ENCODE peak calls at places on chromosomes 13 and 19, in nine cellular contexts. Z, Q, X, W, I, V, U, E and Y are unnamed samples.

GRCh38 chr13:78657699-78658629 is 991 bp downstream of the OBI1 start:
- DNase-seq in X (peak; percentile 4), Z (no peak), V (peak; percentile 16), I (peak; percentile 11), W (no peak), U (peak; percentile 4), E (no peak), Q (no peak), Y (no peak)

GRCh38 chr19:58033741-58034475 is at the start of gene ZSCAN1:
- DNase-seq in E (no peak), W (peak; percentile 72), Q (peak; percentile 97), U (peak; percentile 79), X (peak; percentile 86), I (peak; percentile 92), Z (peak; percentile 72), V (peak; percentile 14), Y (peak; percentile 87)

GRCh38 chr19:2775556-2776430 is 7.3 kb downstream of the SGTA start:
- DNase-seq in Z (peak; percentile 70), I (no peak), V (no peak), X (peak; percentile 74), W (no peak), Q (peak; percentile 36), E (no peak), U (peak; percentile 73), Y (no peak)

GRCh38 chr13:32911506-32911905 is 104.7 kb upstream of the KL start:
- DNase-seq in W (no peak), I (peak; percentile 14), Z (no peak), Q (peak; percentile 75), U (no peak), X (peak; percentile 4), E (peak; percentile 16), V (peak; percentile 26), Y (no peak)

GRCh38 chr13:46489586-46490023 is 63.4 kb upstream of the LRCH1 start:
- DNase-seq in Z (peak; percentile 56), Q (no peak), E (no peak), X (no peak), W (no peak), I (no peak), U (peak; percentile 88), V (peak; percentile 96), Y (no peak)

GRCh38 chr19:35449347-35450043 is 1.4 kb downstream of the FFAR2 start:
- DNase-seq in V (no peak), W (no peak), E (peak; percentile 49), U (no peak), Z (no peak), I (no peak), X (no peak), Q (no peak), Y (no peak)

GRCh38 chr13:107006646-107007045 is 438.7 kb upstream of the ARGLU1 start:
- DNase-seq in I (no peak), E (no peak), Q (no peak), X (no peak), V (no peak), U (peak; percentile 61), W (no peak), Z (no peak), Y (no peak)

GRCh38 chr13:89930861-89931260 is 1416.6 kb upstream of the MIR17HG start:
- DNase-seq in U (no peak), Z (no peak), V (no peak), X (no peak), E (no peak), I (no peak), W (no peak), Q (no peak), Y (no peak)

GRCh38 chr13:46577656-46578589 is 25.0 kb downstream of the LRCH1 start:
- DNase-seq in U (peak; percentile 51), I (no peak), E (no peak), V (no peak), Q (no peak), Z (no peak), W (no peak), X (no peak), Y (no peak)

GRCh38 chr19:23263870-23264590 is 13.8 kb upstream of the ZNF724 start:
- DNase-seq in V (no peak), X (no peak), W (no peak), Z (no peak), Q (no peak), E (no peak), U (no peak), I (no peak), Y (no peak)

GRCh38 chr19:31451686-31452325 is 102.6 kb upstream of the TSHZ3 start:
- DNase-seq in Q (no peak), Z (no peak), X (no peak), E (no peak), I (no peak), V (peak; percentile 30), U (peak; percentile 53), W (no peak), Y (no peak)

GRCh38 chr19:6725513-6726231 is 5.2 kb upstream of the C3 start:
- DNase-seq in V (no peak), X (no peak), Z (no peak), I (no peak), E (no peak), W (peak; percentile 7), Q (no peak), U (no peak), Y (no peak)

GRCh38 chr13:64910061-64910460 is 2320.1 kb downstream of the PCDH9 start:
- DNase-seq in E (no peak), V (no peak), Z (no peak), X (no peak), I (no peak), Q (no peak), W (no peak), U (peak; percentile 6), Y (no peak)

GRCh38 chr19:1149259-1150045 is 24.6 kb downstream of the SBNO2 start:
- DNase-seq in V (no peak), X (no peak), Z (peak; percentile 50), I (no peak), Q (no peak), U (no peak), W (no peak), E (no peak), Y (no peak)

GRCh38 chr19:53865523-53865917 is 2.2 kb upstream of the MYADM start:
- DNase-seq in Q (no peak), V (no peak), Z (no peak), W (no peak), U (no peak), I (no peak), X (no peak), E (no peak), Y (no peak)
- TF ChIP-seq CTCF in Q (no peak), V (no peak), Z (no peak), W (no peak), U (no peak), I (no peak), X (no peak), E (no peak), Y (no peak)

DNA sequence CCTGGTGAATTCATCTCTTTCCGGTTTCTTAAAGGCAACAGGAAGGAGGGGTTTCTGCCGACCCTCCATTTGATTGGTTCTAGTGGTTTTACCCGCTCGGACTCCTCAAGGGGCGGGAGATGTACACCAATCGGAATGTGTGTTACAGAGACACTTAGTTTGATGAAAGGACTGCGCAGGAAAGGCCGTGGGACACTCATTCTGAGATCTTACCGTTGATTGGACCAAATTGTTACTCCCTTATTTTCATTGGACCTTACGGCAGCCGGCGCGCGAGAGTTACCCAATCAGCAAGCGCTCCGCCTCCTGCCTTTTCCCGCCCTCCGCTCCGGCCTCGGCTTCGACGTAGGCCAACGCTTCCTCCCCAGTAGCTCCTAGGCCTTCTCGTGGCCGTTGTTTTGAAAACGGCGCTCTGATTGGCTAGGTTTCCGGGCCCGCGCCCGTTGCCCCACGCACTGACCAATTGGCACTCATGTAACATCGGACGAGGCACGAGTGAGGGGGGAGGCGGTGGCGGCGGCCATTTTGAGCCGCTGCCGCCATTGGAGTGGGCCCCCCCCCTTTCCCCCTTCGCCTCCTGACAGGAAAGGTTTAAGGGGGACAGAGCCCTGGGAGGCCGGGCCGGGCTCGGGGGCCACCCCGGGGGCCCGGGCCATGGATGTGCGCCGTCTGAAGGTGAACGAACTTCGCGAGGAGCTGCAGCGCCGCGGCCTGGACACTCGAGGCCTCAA is at the start of gene HNRNPUL1:
- DNase-seq in I (peak; percentile 99), U (peak; percentile 100), Z (peak; percentile 99), Q (peak; percentile 99), V (peak; percentile 100), X (peak; percentile 99), W (peak; percentile 99), E (peak; percentile 99), Y (peak; percentile 99)
- TF ChIP-seq CTCF in I (peak; percentile 36), U (no peak), Z (peak; percentile 31), Q (no peak), V (peak; percentile 26), X (peak; percentile 29), W (no peak), E (no peak), Y (peak; percentile 48)

DNA sequence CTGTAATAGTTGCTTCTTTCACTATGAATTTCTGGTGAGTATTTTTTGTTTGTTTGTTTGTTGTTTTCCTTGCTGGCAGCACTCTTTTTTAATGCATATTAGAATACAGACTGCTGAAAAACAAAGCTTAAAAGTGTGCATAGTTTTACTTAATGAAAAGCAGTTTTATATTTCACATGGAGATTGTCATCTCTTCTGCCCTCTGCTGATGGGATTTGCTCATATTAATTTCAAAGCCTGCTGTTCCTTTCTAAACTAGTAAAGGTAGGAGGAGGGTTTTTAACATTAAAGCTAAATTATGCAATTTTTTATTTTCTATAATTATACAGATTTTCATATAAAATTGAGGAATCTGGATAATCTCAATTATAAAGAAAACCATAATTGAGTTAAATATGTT is 692.6 kb upstream of the SLITRK1 start:
- DNase-seq in U (peak; percentile 29), Z (no peak), W (no peak), X (no peak), Q (no peak), V (peak; percentile 62), I (no peak), E (no peak), Y (no peak)
- TF ChIP-seq CTCF in U (peak; percentile 33), Z (no peak), W (no peak), X (no peak), Q (no peak), V (peak; percentile 64), I (peak; percentile 41), E (no peak), Y (peak; percentile 61)

DNA sequence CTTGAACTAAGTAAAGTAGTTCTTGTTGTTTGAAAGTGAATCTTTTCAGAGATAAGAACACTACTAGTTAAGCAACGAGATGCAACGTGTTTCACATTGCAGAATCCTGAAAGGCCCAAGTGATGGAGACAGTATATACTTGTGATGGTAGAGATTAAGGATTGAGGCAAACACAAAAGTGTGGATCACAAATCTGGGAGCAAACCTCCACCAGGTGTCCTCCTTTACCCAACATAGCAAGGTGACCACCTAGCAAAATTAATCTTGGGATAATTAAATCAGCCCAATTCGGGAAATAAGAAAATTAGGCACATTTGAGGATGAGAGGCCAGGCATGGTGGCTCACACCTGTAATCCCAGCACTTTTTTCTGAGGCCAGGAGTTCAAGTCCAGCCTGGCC is 563.9 kb downstream of the DACH1 start:
- DNase-seq in U (peak; percentile 8), E (peak; percentile 2), V (no peak), I (no peak), Z (no peak), Q (no peak), W (no peak), X (no peak), Y (no peak)
- TF ChIP-seq CTCF in U (peak; percentile 11), E (no peak), V (no peak), I (peak; percentile 5), Z (no peak), Q (no peak), W (no peak), X (no peak), Y (peak; percentile 30)